ENCODE peak calls at places on chromosome 2, in six cellular contexts. One of them, this sample, is unnamed.

GRCh38 chr2:38190542-38191218 is 114.7 kb upstream of the CYP1B1 start:
- DNase-seq in HCT116: no peak
- DNase-seq in neural crest cell: no peak
- DNase-seq in GM13977: no peak
- DNase-seq in OCI-LY7: no peak
- DNase-seq in activated T-cell treated with anti-CD3 and anti-CD28 coated beads for 24 hours: no peak
- DNase-seq in this sample: no peak

GRCh38 chr2:227524665-227525064 is 52.7 kb downstream of the AGFG1 start:
- DNase-seq in HCT116: no peak
- DNase-seq in neural crest cell: no peak
- DNase-seq in GM13977: no peak
- DNase-seq in OCI-LY7: no peak
- DNase-seq in activated T-cell treated with anti-CD3 and anti-CD28 coated beads for 24 hours: no peak
- DNase-seq in this sample: no peak

GRCh38 chr2:64273524-64274398 is 129.5 kb upstream of the PELI1 start:
- DNase-seq in HCT116: no peak
- DNase-seq in neural crest cell: no peak
- DNase-seq in GM13977: no peak
- DNase-seq in OCI-LY7: no peak
- DNase-seq in activated T-cell treated with anti-CD3 and anti-CD28 coated beads for 24 hours: no peak
- DNase-seq in this sample: no peak

GRCh38 chr2:74873678-74874640 is 40.0 kb downstream of the HK2 start:
- DNase-seq in HCT116: no peak
- DNase-seq in neural crest cell: no peak
- DNase-seq in GM13977: no peak
- DNase-seq in OCI-LY7: no peak
- DNase-seq in activated T-cell treated with anti-CD3 and anti-CD28 coated beads for 24 hours: no peak
- DNase-seq in this sample: no peak

GRCh38 chr2:72141881-72142742 is 5.5 kb downstream of the CYP26B1 start:
- DNase-seq in HCT116: no peak
- DNase-seq in neural crest cell: no peak
- DNase-seq in GM13977: no peak
- DNase-seq in OCI-LY7: no peak
- DNase-seq in activated T-cell treated with anti-CD3 and anti-CD28 coated beads for 24 hours: no peak
- DNase-seq in this sample: no peak

GRCh38 chr2:79292231-79292785 is 132.8 kb upstream of the REG3A start:
- DNase-seq in HCT116: no peak
- DNase-seq in neural crest cell: no peak
- DNase-seq in GM13977: no peak
- DNase-seq in OCI-LY7: no peak
- DNase-seq in activated T-cell treated with anti-CD3 and anti-CD28 coated beads for 24 hours: no peak
- DNase-seq in this sample: no peak

GRCh38 chr2:160674076-160674630 is 180.5 kb upstream of the RBMS1 start:
- DNase-seq in HCT116: no peak
- DNase-seq in neural crest cell: no peak
- DNase-seq in GM13977: no peak
- DNase-seq in OCI-LY7: no peak
- DNase-seq in activated T-cell treated with anti-CD3 and anti-CD28 coated beads for 24 hours: no peak
- DNase-seq in this sample: no peak

GRCh38 chr2:183780072-183780471 is 655.8 kb downstream of the NUP35 start:
- DNase-seq in HCT116: no peak
- DNase-seq in neural crest cell: no peak
- DNase-seq in GM13977: no peak
- DNase-seq in OCI-LY7: no peak
- DNase-seq in activated T-cell treated with anti-CD3 and anti-CD28 coated beads for 24 hours: no peak
- DNase-seq in this sample: no peak

GRCh38 chr2:17709897-17710296 is 43.7 kb downstream of the SMC6 start:
- DNase-seq in HCT116: no peak
- DNase-seq in neural crest cell: no peak
- DNase-seq in GM13977: no peak
- DNase-seq in OCI-LY7: no peak
- DNase-seq in activated T-cell treated with anti-CD3 and anti-CD28 coated beads for 24 hours: no peak
- DNase-seq in this sample: no peak

GRCh38 chr2:45885111-45885685 is 233.7 kb downstream of the PRKCE start:
- DNase-seq in HCT116: no peak
- DNase-seq in neural crest cell: no peak
- DNase-seq in GM13977: no peak
- DNase-seq in OCI-LY7: no peak
- DNase-seq in activated T-cell treated with anti-CD3 and anti-CD28 coated beads for 24 hours: no peak
- DNase-seq in this sample: no peak

GRCh38 chr2:150271952-150272351 is 215.5 kb downstream of the RND3 start:
- DNase-seq in HCT116: no peak
- DNase-seq in neural crest cell: no peak
- DNase-seq in GM13977: no peak
- DNase-seq in OCI-LY7: no peak
- DNase-seq in activated T-cell treated with anti-CD3 and anti-CD28 coated beads for 24 hours: no peak
- DNase-seq in this sample: no peak

GRCh38 chr2:154386186-154386585 is 312.3 kb upstream of the KCNJ3 start:
- DNase-seq in HCT116: no peak
- DNase-seq in neural crest cell: no peak
- DNase-seq in GM13977: no peak
- DNase-seq in OCI-LY7: peak; percentile 51
- DNase-seq in activated T-cell treated with anti-CD3 and anti-CD28 coated beads for 24 hours: no peak
- DNase-seq in this sample: no peak

GRCh38 chr2:98461650-98462049 is 17.0 kb downstream of the INPP4A start:
- DNase-seq in HCT116: no peak
- DNase-seq in neural crest cell: no peak
- DNase-seq in GM13977: no peak
- DNase-seq in OCI-LY7: no peak
- DNase-seq in activated T-cell treated with anti-CD3 and anti-CD28 coated beads for 24 hours: no peak
- DNase-seq in this sample: no peak

This sample was measured in nephron progenitor cell.